ENCODE peak calls at places on chromosomes 1 and 21, in five cellular contexts. One of them, this sample, is unnamed.

GRCh38 chr1:3992103-3992556 is 92.1 kb upstream of the C1orf174 start:
- DNase-seq in adrenal gland: no peak
- DNase-seq in CD8-positive, alpha-beta T cell: no peak
- DNase-seq in right atrium auricular region: no peak
- DNase-seq in effector memory CD4-positive, alpha-beta T cell: no peak
- DNase-seq in this sample: no peak

GRCh38 chr1:189939967-189940366 is 537.7 kb downstream of the BRINP3 start:
- DNase-seq in CD8-positive, alpha-beta T cell: no peak
- DNase-seq in right atrium auricular region: no peak
- DNase-seq in adrenal gland: no peak
- DNase-seq in effector memory CD4-positive, alpha-beta T cell: no peak
- DNase-seq in this sample: no peak

GRCh38 chr1:160330119-160330518 is 12.9 kb downstream of the COPA start:
- DNase-seq in right atrium auricular region: no peak
- DNase-seq in adrenal gland: no peak
- DNase-seq in effector memory CD4-positive, alpha-beta T cell: no peak
- DNase-seq in CD8-positive, alpha-beta T cell: no peak
- DNase-seq in this sample: no peak

GRCh38 chr21:37551406-37552355 is 185.1 kb downstream of the DYRK1A start:
- DNase-seq in CD8-positive, alpha-beta T cell: no peak
- DNase-seq in effector memory CD4-positive, alpha-beta T cell: no peak
- DNase-seq in right atrium auricular region: peak; percentile 58
- DNase-seq in adrenal gland: no peak
- DNase-seq in this sample: no peak

GRCh38 chr1:230109871-230110667 is 43.0 kb downstream of the GALNT2 start:
- DNase-seq in effector memory CD4-positive, alpha-beta T cell: no peak
- DNase-seq in CD8-positive, alpha-beta T cell: peak; percentile 58
- DNase-seq in adrenal gland: no peak
- DNase-seq in right atrium auricular region: no peak
- DNase-seq in this sample: no peak

GRCh38 chr21:17454315-17455027 is 58.4 kb upstream of the CXADR start:
- DNase-seq in effector memory CD4-positive, alpha-beta T cell: no peak
- DNase-seq in adrenal gland: peak; percentile 77
- DNase-seq in CD8-positive, alpha-beta T cell: no peak
- DNase-seq in right atrium auricular region: no peak
- DNase-seq in this sample: peak; percentile 52

GRCh38 chr1:160752926-160753325 is 13.9 kb downstream of the SLAMF7 start:
- DNase-seq in CD8-positive, alpha-beta T cell: no peak
- DNase-seq in adrenal gland: peak; percentile 55
- DNase-seq in effector memory CD4-positive, alpha-beta T cell: no peak
- DNase-seq in right atrium auricular region: no peak
- DNase-seq in this sample: no peak

GRCh38 chr1:74689800-74690696 is 16.5 kb upstream of the ERICH3 start:
- DNase-seq in adrenal gland: peak; percentile 68
- DNase-seq in right atrium auricular region: no peak
- DNase-seq in effector memory CD4-positive, alpha-beta T cell: no peak
- DNase-seq in CD8-positive, alpha-beta T cell: no peak
- DNase-seq in this sample: no peak

GRCh38 chr1:160108888-160109662 is 6.5 kb upstream of the ATP1A2 start:
- DNase-seq in effector memory CD4-positive, alpha-beta T cell: no peak
- DNase-seq in adrenal gland: peak; percentile 60
- DNase-seq in CD8-positive, alpha-beta T cell: peak; percentile 51
- DNase-seq in right atrium auricular region: no peak
- DNase-seq in this sample: no peak

GRCh38 chr1:37323486-37324377 is 150.6 kb upstream of the ZC3H12A start:
- DNase-seq in right atrium auricular region: no peak
- DNase-seq in CD8-positive, alpha-beta T cell: no peak
- DNase-seq in effector memory CD4-positive, alpha-beta T cell: no peak
- DNase-seq in adrenal gland: no peak
- DNase-seq in this sample: no peak

GRCh38 chr1:201378804-201379203 is 1.3 kb upstream of the TNNT2 start:
- DNase-seq in effector memory CD4-positive, alpha-beta T cell: no peak
- DNase-seq in CD8-positive, alpha-beta T cell: no peak
- DNase-seq in adrenal gland: no peak
- DNase-seq in right atrium auricular region: no peak
- DNase-seq in this sample: peak; percentile 81

GRCh38 chr1:156927215-156928042 is 7.0 kb downstream of the LRRC71 start:
- DNase-seq in effector memory CD4-positive, alpha-beta T cell: peak; percentile 16
- DNase-seq in right atrium auricular region: peak; percentile 73
- DNase-seq in adrenal gland: peak; percentile 74
- DNase-seq in CD8-positive, alpha-beta T cell: peak; percentile 64
- DNase-seq in this sample: peak; percentile 77

GRCh38 chr1:195045072-195045471 is 1563.2 kb downstream of the KCNT2 start:
- DNase-seq in right atrium auricular region: no peak
- DNase-seq in effector memory CD4-positive, alpha-beta T cell: no peak
- DNase-seq in CD8-positive, alpha-beta T cell: no peak
- DNase-seq in adrenal gland: no peak
- DNase-seq in this sample: no peak

GRCh38 chr1:30749691-30750583 is 7.6 kb downstream of the LAPTM5 start:
- DNase-seq in CD8-positive, alpha-beta T cell: peak; percentile 94
- DNase-seq in right atrium auricular region: no peak
- DNase-seq in effector memory CD4-positive, alpha-beta T cell: peak; percentile 63
- DNase-seq in adrenal gland: no peak
- DNase-seq in this sample: peak; percentile 43

GRCh38 chr1:30750751-30751291 is 6.8 kb downstream of the LAPTM5 start:
- DNase-seq in CD8-positive, alpha-beta T cell: no peak
- DNase-seq in right atrium auricular region: no peak
- DNase-seq in effector memory CD4-positive, alpha-beta T cell: no peak
- DNase-seq in adrenal gland: no peak
- DNase-seq in this sample: peak; percentile 37

GRCh38 chr1:30753660-30754123 is 3.9 kb downstream of the LAPTM5 start:
- DNase-seq in CD8-positive, alpha-beta T cell: no peak
- DNase-seq in adrenal gland: no peak
- DNase-seq in right atrium auricular region: no peak
- DNase-seq in effector memory CD4-positive, alpha-beta T cell: no peak
- DNase-seq in this sample: no peak

GRCh38 chr1:30752651-30752908 is 5.0 kb downstream of the LAPTM5 start:
- DNase-seq in effector memory CD4-positive, alpha-beta T cell: no peak
- DNase-seq in adrenal gland: no peak
- DNase-seq in CD8-positive, alpha-beta T cell: no peak
- DNase-seq in right atrium auricular region: no peak
- DNase-seq in this sample: no peak

DNA sequence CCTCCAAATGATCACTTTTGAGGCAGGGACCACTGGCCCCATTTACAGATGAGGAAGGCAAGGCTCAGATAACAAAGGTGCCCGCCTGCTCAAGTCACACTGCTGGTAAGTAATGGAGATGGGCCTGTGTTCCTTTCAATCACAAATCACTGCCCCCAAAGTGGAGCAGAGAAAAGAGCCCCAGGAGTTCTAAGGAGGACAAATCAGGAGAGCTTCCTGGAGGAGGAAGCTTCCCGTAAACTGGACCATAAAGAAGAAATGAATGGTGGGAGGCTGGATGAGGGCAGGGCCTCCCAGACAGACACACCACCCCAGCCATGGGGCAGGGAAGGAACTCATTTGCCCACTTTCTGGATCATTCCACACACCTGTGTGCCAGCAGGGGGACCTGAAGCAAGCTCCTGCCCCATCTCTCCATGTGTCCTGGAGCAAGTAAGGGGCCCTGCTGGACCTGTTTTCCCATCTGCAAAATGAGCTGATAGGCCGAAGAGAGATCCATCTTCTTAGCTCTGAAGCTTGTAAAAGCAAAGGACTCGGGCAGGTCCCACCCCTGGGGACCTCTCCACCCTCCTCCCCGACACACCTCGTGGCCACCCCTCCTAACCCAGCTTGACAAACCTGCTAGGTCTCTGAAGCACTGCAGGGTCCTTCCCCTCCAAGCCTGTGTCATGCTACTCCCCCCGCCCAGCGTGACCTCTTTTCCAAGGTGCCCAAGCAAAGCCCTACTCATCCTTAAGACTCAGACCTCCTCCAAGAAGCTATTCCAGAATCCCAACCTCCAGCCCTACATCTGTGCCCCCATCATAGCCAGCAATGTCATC is 5.5 kb downstream of the LAPTM5 start:
- DNase-seq in effector memory CD4-positive, alpha-beta T cell: no peak
- DNase-seq in CD8-positive, alpha-beta T cell: peak; percentile 38
- DNase-seq in right atrium auricular region: no peak
- DNase-seq in adrenal gland: no peak
- DNase-seq in this sample: no peak
- H3K4me1 ChIP-seq in effector memory CD4-positive, alpha-beta T cell: peaks cover 74% of the 10 kb centered on the region
- H3K4me1 ChIP-seq in CD8-positive, alpha-beta T cell: peaks cover 78% of the 10 kb centered on the region
- H3K4me1 ChIP-seq in right atrium auricular region: no peaks in the 10 kb centered on the region
- H3K4me1 ChIP-seq in adrenal gland: no peaks in the 10 kb centered on the region
- H3K4me1 ChIP-seq in this sample: no peaks in the 10 kb centered on the region

GRCh38 chr1:94952539-94952938 is 25.6 kb upstream of the CNN3 start:
- DNase-seq in adrenal gland: no peak
- DNase-seq in effector memory CD4-positive, alpha-beta T cell: no peak
- DNase-seq in CD8-positive, alpha-beta T cell: no peak
- DNase-seq in right atrium auricular region: no peak
- DNase-seq in this sample: no peak

GRCh38 chr1:94951509-94952208 is 24.7 kb upstream of the CNN3 start:
- DNase-seq in right atrium auricular region: no peak
- DNase-seq in adrenal gland: peak; percentile 77
- DNase-seq in CD8-positive, alpha-beta T cell: no peak
- DNase-seq in effector memory CD4-positive, alpha-beta T cell: no peak
- DNase-seq in this sample: no peak

GRCh38 chr1:94953741-94954140 is 26.8 kb upstream of the CNN3 start:
- DNase-seq in effector memory CD4-positive, alpha-beta T cell: no peak
- DNase-seq in adrenal gland: no peak
- DNase-seq in CD8-positive, alpha-beta T cell: no peak
- DNase-seq in right atrium auricular region: no peak
- DNase-seq in this sample: no peak

GRCh38 chr1:94954292-94955220 is 27.6 kb upstream of the CNN3 start:
- DNase-seq in CD8-positive, alpha-beta T cell: no peak
- DNase-seq in adrenal gland: no peak
- DNase-seq in effector memory CD4-positive, alpha-beta T cell: no peak
- DNase-seq in right atrium auricular region: no peak
- DNase-seq in this sample: no peak

DNA sequence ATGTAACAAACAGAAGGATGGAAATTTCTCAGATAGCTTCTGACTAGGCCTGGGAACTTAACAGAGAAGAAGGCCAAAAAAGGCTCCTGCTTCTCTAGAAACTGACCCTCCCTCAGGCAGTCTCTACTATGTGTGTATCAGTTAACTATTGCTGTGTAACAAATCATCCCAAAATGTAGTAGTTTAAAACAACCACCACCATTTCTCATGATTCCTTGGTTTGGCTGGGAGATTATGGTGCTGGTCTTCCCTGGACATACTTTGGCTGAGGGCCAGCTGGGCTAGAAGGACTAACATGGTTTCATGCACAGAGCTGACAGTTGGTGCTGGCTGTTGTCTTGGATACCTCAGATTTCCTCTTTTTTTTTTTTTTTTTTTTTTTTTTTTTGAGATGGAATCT is 26.2 kb upstream of the CNN3 start:
- DNase-seq in right atrium auricular region: no peak
- DNase-seq in effector memory CD4-positive, alpha-beta T cell: no peak
- DNase-seq in CD8-positive, alpha-beta T cell: no peak
- DNase-seq in adrenal gland: no peak
- DNase-seq in this sample: no peak
- H3K27ac ChIP-seq in right atrium auricular region: no peak overlapping the region
- H3K27ac ChIP-seq in effector memory CD4-positive, alpha-beta T cell: no peak overlapping the region
- H3K27ac ChIP-seq in CD8-positive, alpha-beta T cell: no peak overlapping the region
- H3K27ac ChIP-seq in adrenal gland: no peak overlapping the region
- H3K27ac ChIP-seq in this sample: no peak overlapping the region

DNA sequence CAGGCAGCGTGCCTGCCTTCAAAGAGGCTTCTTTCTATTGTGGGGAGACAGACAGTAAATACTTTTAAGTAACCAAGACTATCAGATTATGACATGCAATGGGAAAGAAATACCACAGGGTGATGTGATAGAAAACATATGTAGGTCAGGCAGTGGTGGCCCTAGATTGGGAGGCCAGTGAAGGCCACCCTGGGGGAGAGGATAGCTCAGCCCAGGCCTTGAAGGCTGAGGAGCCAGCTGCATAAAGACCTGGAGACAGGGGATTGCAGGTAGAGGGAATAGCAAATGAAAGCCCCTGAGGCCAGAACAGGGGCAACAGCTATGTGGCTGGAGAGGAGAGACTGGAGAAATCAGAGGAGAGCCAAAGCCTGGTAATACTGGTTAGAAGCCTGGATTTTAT is 4.0 kb downstream of the SOX13 start:
- DNase-seq in effector memory CD4-positive, alpha-beta T cell: no peak
- DNase-seq in CD8-positive, alpha-beta T cell: no peak
- DNase-seq in right atrium auricular region: no peak
- DNase-seq in adrenal gland: no peak
- DNase-seq in this sample: no peak
- H3K4me1 ChIP-seq in effector memory CD4-positive, alpha-beta T cell: peaks cover 15% of the 10 kb centered on the region
- H3K4me1 ChIP-seq in CD8-positive, alpha-beta T cell: peaks cover 16% of the 10 kb centered on the region
- H3K4me1 ChIP-seq in right atrium auricular region: no peaks in the 10 kb centered on the region
- H3K4me1 ChIP-seq in adrenal gland: peaks cover 28% of the 10 kb centered on the region
- H3K4me1 ChIP-seq in this sample: peaks cover 12% of the 10 kb centered on the region

GRCh38 chr1:198878566-198878965 is 239.7 kb downstream of the PTPRC start:
- DNase-seq in right atrium auricular region: no peak
- DNase-seq in CD8-positive, alpha-beta T cell: no peak
- DNase-seq in effector memory CD4-positive, alpha-beta T cell: no peak
- DNase-seq in adrenal gland: no peak
- DNase-seq in this sample: no peak

GRCh38 chr1:198880397-198880796 is 241.6 kb downstream of the PTPRC start:
- DNase-seq in effector memory CD4-positive, alpha-beta T cell: no peak
- DNase-seq in adrenal gland: no peak
- DNase-seq in right atrium auricular region: no peak
- DNase-seq in CD8-positive, alpha-beta T cell: no peak
- DNase-seq in this sample: no peak

GRCh38 chr1:198883184-198883583 is 244.3 kb downstream of the PTPRC start:
- DNase-seq in CD8-positive, alpha-beta T cell: no peak
- DNase-seq in right atrium auricular region: no peak
- DNase-seq in adrenal gland: no peak
- DNase-seq in effector memory CD4-positive, alpha-beta T cell: no peak
- DNase-seq in this sample: no peak

GRCh38 chr1:198880818-198881597 is 242.2 kb downstream of the PTPRC start:
- DNase-seq in right atrium auricular region: no peak
- DNase-seq in CD8-positive, alpha-beta T cell: no peak
- DNase-seq in effector memory CD4-positive, alpha-beta T cell: no peak
- DNase-seq in adrenal gland: peak; percentile 23
- DNase-seq in this sample: no peak

DNA sequence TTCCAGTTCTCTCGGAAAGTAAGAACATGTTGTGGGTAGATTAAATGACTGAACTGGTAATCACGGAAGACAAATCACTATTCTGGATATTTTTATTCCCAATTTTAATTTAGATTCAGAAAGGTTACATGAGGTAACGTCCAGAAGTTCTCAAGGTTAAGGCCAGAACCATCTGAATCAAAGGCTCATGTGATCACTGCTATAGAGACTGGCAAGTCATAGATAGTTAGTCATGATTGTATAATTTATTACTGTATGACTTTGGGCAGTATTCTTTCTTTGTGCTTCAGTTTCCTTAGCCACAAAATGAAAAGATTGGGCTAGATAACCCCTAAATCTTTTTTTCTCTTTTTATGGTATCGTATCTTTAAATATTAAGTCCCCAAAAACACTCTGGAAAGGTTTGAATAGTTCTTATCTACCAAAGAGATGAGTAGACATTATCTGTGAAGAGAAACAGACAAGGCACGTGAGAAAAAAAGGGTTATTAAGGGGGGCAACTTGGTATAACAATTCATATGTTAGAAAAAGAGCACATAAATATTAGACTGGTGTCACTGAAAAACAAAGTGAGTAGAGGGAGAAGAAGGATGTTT is 241.0 kb downstream of the PTPRC start:
- DNase-seq in effector memory CD4-positive, alpha-beta T cell: no peak
- DNase-seq in CD8-positive, alpha-beta T cell: no peak
- DNase-seq in right atrium auricular region: no peak
- DNase-seq in adrenal gland: no peak
- DNase-seq in this sample: no peak
- H3K27ac ChIP-seq in effector memory CD4-positive, alpha-beta T cell: no peak overlapping the region
- H3K27ac ChIP-seq in CD8-positive, alpha-beta T cell: no peak overlapping the region
- H3K27ac ChIP-seq in right atrium auricular region: no peak overlapping the region
- H3K27ac ChIP-seq in adrenal gland: no peak overlapping the region
- H3K27ac ChIP-seq in this sample: no peak overlapping the region